ENCODE peak calls at places on chromosomes 3 and 15, in eight cellular contexts. X is cardiac muscle cell; K is HEK293T; M is fibroblast of the conjunctiva; D is NB4; F is GM18507; S is stimulated activated CD4-positive, alpha-beta T cell treated with anti-CD3 and anti-CD28 coated beads, TNF-alpha, amount 100 ng/mL, for 1 hour; L is T-helper 2 cell. U is an unnamed sample.

GRCh38 chr3:152193673-152194267 is 75.0 kb upstream of the MBNL1 start:
- DNase-seq in X (no peak), K (no peak), M (no peak), D (peak; percentile 65), F (no peak), S (no peak), L (peak; percentile 57), U (no peak)

GRCh38 chr3:24678441-24678865 is 183.8 kb upstream of the THRB start:
- DNase-seq in X (no peak), K (no peak), M (peak; percentile 16), D (peak; percentile 93), F (no peak), S (no peak), L (no peak), U (no peak)

GRCh38 chr15:34334676-34335075 is 2.9 kb downstream of the SLC12A6 start:
- DNase-seq in X (no peak), K (no peak), M (no peak), D (no peak), F (no peak), S (no peak), L (no peak), U (no peak)

GRCh38 chr3:189103208-189103607 is 68.6 kb upstream of the TPRG1 start:
- DNase-seq in X (no peak), K (no peak), M (no peak), D (no peak), F (no peak), S (no peak), L (no peak), U (no peak)

GRCh38 chr3:98613616-98614015 is 20.2 kb upstream of the CPOX start:
- DNase-seq in X (no peak), K (no peak), M (no peak), D (no peak), F (no peak), S (no peak), L (no peak), U (no peak)

GRCh38 chr3:346186-346585 is 149.6 kb downstream of the CHL1 start:
- DNase-seq in X (no peak), K (no peak), M (no peak), D (no peak), F (no peak), S (no peak), L (no peak), U (no peak)

GRCh38 chr3:8555705-8556314 is 54.2 kb downstream of the LMCD1 start:
- DNase-seq in X (no peak), K (no peak), M (no peak), D (no peak), F (no peak), S (no peak), L (no peak), U (no peak)

GRCh38 chr3:78529601-78530000 is 1238.2 kb downstream of the ROBO1 start:
- DNase-seq in X (no peak), K (no peak), M (no peak), D (no peak), F (no peak), S (no peak), L (no peak), U (no peak)

GRCh38 chr3:187183210-187183862 is 13.9 kb upstream of the RTP1 start:
- DNase-seq in X (no peak), K (no peak), M (peak; percentile 23), D (peak; percentile 7), F (no peak), S (no peak), L (no peak), U (peak; percentile 51)

GRCh38 chr3:58899159-58899952 is 150.5 kb downstream of the CFAP20DC start:
- DNase-seq in X (peak; percentile 59), K (no peak), M (peak; percentile 9), D (peak; percentile 47), F (no peak), S (no peak), L (no peak), U (no peak)